ENCODE peak calls at places on chromosomes 6 and 20, in eight cellular contexts. G is heart right ventricle, Y is A549, T is cardiac muscle cell, H is aorta, P is upper lobe of right lung, L is keratinocyte, S is HepG2. W is an unnamed sample. For H3K9me3, the result is how much of the 10 kb centered on the place peaks cover.

GRCh38 chr6:7042056-7042653 is 65.6 kb upstream of the RREB1 start:
- DNase-seq in P (no peak), L (no peak), T (no peak), H (peak), S (peak), G (no peak), Y (no peak), W (no peak)

GRCh38 chr6:7974932-7975763 is 64.6 kb upstream of the TXNDC5 start:
- DNase-seq in P (peak), T (no peak), H (peak), Y (peak), S (peak), G (peak), L (peak), W (no peak)

GRCh38 chr6:30107756-30108155 is 5.1 kb downstream of the TRIM31 start:
- DNase-seq in G (no peak), Y (no peak), T (no peak), L (no peak), H (no peak), S (no peak), P (no peak), W (no peak)

GRCh38 chr6:148396411-148396810 is 53.8 kb downstream of the SASH1 start:
- DNase-seq in S (no peak), L (no peak), Y (no peak), P (no peak), H (no peak), T (no peak), G (no peak), W (no peak)

GRCh38 chr6:134622382-134623173 is 304.7 kb upstream of the SGK1 start:
- DNase-seq in L (no peak), Y (no peak), P (no peak), S (no peak), G (no peak), H (no peak), T (no peak), W (peak)

GRCh38 chr6:6611486-6611885 is 23.0 kb downstream of the LY86 start:
- DNase-seq in L (no peak), S (no peak), Y (no peak), G (no peak), H (no peak), T (no peak), P (no peak), W (no peak)

GRCh38 chr6:3919130-3919628 is 70.0 kb downstream of the FAM50B start:
- DNase-seq in L (no peak), Y (peak), P (peak), G (no peak), H (no peak), S (no peak), T (peak), W (no peak)

GRCh38 chr20:58698741-58699141 is 6.1 kb downstream of the NPEPL1 start:
- DNase-seq in T (no peak), L (no peak), H (no peak), Y (no peak), S (no peak), P (peak), G (no peak), W (no peak)

GRCh38 chr6:43386492-43386891 is 17.0 kb upstream of the ZNF318 start:
- DNase-seq in P (no peak), L (no peak), Y (no peak), T (no peak), S (peak), H (no peak), G (no peak), W (no peak)

GRCh38 chr6:105515054-105515453 is 112.2 kb upstream of the PREP start:
- DNase-seq in G (no peak), L (no peak), T (no peak), H (no peak), Y (no peak), P (no peak), S (no peak), W (no peak)

GRCh38 chr6:29708432-29709177 is 14.6 kb upstream of the HLA-F start:
- DNase-seq in G (no peak), T (no peak), P (no peak), H (no peak), Y (no peak), S (no peak), L (no peak), W (no peak)

GRCh38 chr6:140276719-140277118 is 902.3 kb upstream of the CITED2 start:
- DNase-seq in H (no peak), Y (no peak), P (no peak), G (no peak), T (no peak), L (no peak), S (no peak), W (no peak)

GRCh38 chr6:167669870-167670802 is 156.6 kb upstream of the AFDN start:
- DNase-seq in T (peak), G (peak), Y (no peak), L (no peak), P (no peak), H (no peak), S (no peak), W (no peak)
- H3K9me3 ChIP-seq in T (under half), G (under half), Y (under half), L (under half), P (under half), H (under half), S (under half), W (under half)

GRCh38 chr6:54706844-54707243 is 139.7 kb upstream of the FAM83B start:
- DNase-seq in H (no peak), Y (no peak), P (no peak), L (no peak), T (no peak), G (no peak), S (no peak), W (no peak)
- H3K4me3 ChIP-seq in H (no peak), Y (no peak), P (no peak), L (no peak), T (no peak), G (no peak), S (no peak), W (no peak)

GRCh38 chr6:33670971-33671370 is 40.5 kb downstream of the UQCC2 start:
- DNase-seq in T (no peak), L (no peak), G (no peak), H (no peak), Y (no peak), P (no peak), S (no peak), W (no peak)

GRCh38 chr6:33671381-33672072 is 40.0 kb downstream of the UQCC2 start:
- DNase-seq in P (no peak), S (no peak), H (no peak), Y (peak), G (no peak), L (no peak), T (no peak), W (no peak)

GRCh38 chr6:33673847-33674246 is 37.7 kb downstream of the UQCC2 start:
- DNase-seq in S (no peak), Y (no peak), P (no peak), T (no peak), G (no peak), L (no peak), H (no peak), W (no peak)

GRCh38 chr6:33670086-33670660 is 41.3 kb downstream of the UQCC2 start:
- DNase-seq in H (no peak), T (no peak), L (no peak), S (no peak), P (no peak), G (no peak), Y (no peak), W (no peak)

GRCh38 chr6:33672808-33673207 is 38.7 kb downstream of the UQCC2 start:
- DNase-seq in S (peak), H (peak), T (no peak), Y (peak), P (no peak), L (peak), G (peak), W (no peak)
- H3K9me3 ChIP-seq in S (under half), H (under half), T (under half), Y (under half), P (under half), L (under half), G (under half), W (under half)

GRCh38 chr20:19977373-19977770 is 39.8 kb upstream of the NAA20 start:
- DNase-seq in S (no peak), Y (no peak), P (no peak), L (no peak), H (no peak), G (no peak), T (no peak), W (no peak)
- H3K4me3 ChIP-seq in S (no peak), Y (peak), P (peak), L (peak), H (peak), G (peak), T (no peak), W (no peak)

GRCh38 chr20:30488941-30489601 is 768.4 kb upstream of the DEFB115 start:
- DNase-seq in L (no peak), G (no peak), Y (no peak), H (no peak), P (no peak), S (no peak), T (peak), W (no peak)
- H3K9me3 ChIP-seq in L (under half), G (half or more), Y (under half), H (under half), P (under half), S (half or more), T (under half), W (under half)

GRCh38 chr20:1895674-1896496 is 678 bp downstream of the SIRPA start:
- DNase-seq in L (no peak), H (peak), S (no peak), P (no peak), T (no peak), G (peak), Y (no peak), W (no peak)

GRCh38 chr20:1897486-1897885 is 2.3 kb downstream of the SIRPA start:
- DNase-seq in H (no peak), Y (peak), P (no peak), S (no peak), T (no peak), G (no peak), L (no peak), W (no peak)

GRCh38 chr20:1894951-1895673 is at the start of gene SIRPA:
- DNase-seq in Y (peak), G (peak), H (peak), S (no peak), T (peak), L (no peak), P (peak), W (peak)

GRCh38 chr20:1897965-1898464 is 2.8 kb downstream of the SIRPA start:
- DNase-seq in S (no peak), P (no peak), Y (no peak), H (peak), T (no peak), L (no peak), G (no peak), W (no peak)

DNA sequence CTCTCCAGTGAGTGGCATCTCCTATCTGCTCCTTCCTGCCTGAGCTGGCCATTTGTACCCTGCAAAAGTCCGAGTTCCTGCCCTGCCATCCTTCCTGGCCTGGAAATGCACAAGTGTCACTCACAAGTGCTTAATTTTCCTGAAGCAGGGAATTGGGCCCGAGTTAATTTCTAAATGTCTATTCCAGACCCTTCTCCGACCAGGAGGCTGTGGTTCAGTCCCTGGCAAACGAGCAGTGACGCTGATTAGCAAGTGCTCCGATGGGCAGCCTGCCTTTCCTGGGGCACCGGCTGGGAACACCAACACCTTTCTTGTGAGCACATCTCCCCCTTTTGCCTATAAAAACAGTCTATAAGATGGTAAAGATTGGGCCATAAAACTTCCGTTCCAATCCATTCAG is 1.7 kb downstream of the SIRPA start:
- DNase-seq in S (no peak), L (no peak), T (no peak), H (no peak), G (no peak), P (no peak), Y (no peak), W (no peak)
- H3K4me3 ChIP-seq in S (no peak), L (peak), T (peak), H (no peak), G (peak), P (peak), Y (no peak), W (no peak)

GRCh38 chr6:344816-345340 is 46.7 kb upstream of the IRF4 start:
- DNase-seq in L (no peak), T (no peak), P (peak), S (no peak), H (peak), Y (no peak), G (no peak), W (no peak)

GRCh38 chr6:343960-344815 is 47.4 kb upstream of the IRF4 start:
- DNase-seq in P (peak), H (peak), G (peak), S (no peak), L (no peak), Y (no peak), T (no peak), W (no peak)

GRCh38 chr6:347232-347631 is 44.3 kb upstream of the IRF4 start:
- DNase-seq in P (peak), H (peak), G (no peak), L (no peak), S (no peak), Y (no peak), T (no peak), W (no peak)

GRCh38 chr6:346389-347030 is 45.0 kb upstream of the IRF4 start:
- DNase-seq in G (no peak), H (no peak), S (no peak), T (no peak), L (no peak), Y (no peak), P (peak), W (no peak)

GRCh38 chr6:345747-346388 is 45.7 kb upstream of the IRF4 start:
- DNase-seq in H (peak), L (no peak), G (no peak), T (no peak), P (peak), S (no peak), Y (no peak), W (no peak)
- H3K9me3 ChIP-seq in H (under half), L (under half), G (under half), T (under half), P (under half), S (under half), Y (under half), W (under half)

GRCh38 chr6:28505733-28506132 is 9.9 kb downstream of the GPX6 start:
- DNase-seq in S (no peak), L (no peak), G (no peak), H (no peak), T (no peak), Y (no peak), P (no peak), W (no peak)
- H3K4me3 ChIP-seq in S (no peak), L (no peak), G (no peak), H (no peak), T (no peak), Y (no peak), P (no peak), W (no peak)